ENCODE peak calls at places on chromosomes 3 and 15, in six cellular contexts. D is esophagus squamous epithelium, A is cardiac muscle cell, Q is uterus, S is fibroblast of lung, G is nephron progenitor cell. N is an unnamed sample.
A peak's percentile ranks its signal among the peaks of the same experiment; 100 is the strongest.

GRCh38 chr15:40069178-40070165 is 30.5 kb upstream of the SRP14 start:
- DNase-seq in D (no peak), A (peak; percentile 44), Q (peak; percentile 72), S (peak; percentile 56), G (peak; percentile 51), N (no peak)

GRCh38 chr3:170055209-170055608 is 17.4 kb downstream of the GPR160 start:
- DNase-seq in D (no peak), A (no peak), Q (no peak), S (peak; percentile 58), G (no peak), N (no peak)

GRCh38 chr15:62758126-62758951 is 284.2 kb upstream of the TPM1 start:
- DNase-seq in D (no peak), A (peak; percentile 29), Q (peak; percentile 51), S (peak; percentile 97), G (no peak), N (no peak)

GRCh38 chr15:57994468-57995154 is 70.9 kb downstream of the ALDH1A2 start:
- DNase-seq in D (no peak), A (no peak), Q (no peak), S (no peak), G (no peak), N (no peak)

GRCh38 chr15:89749951-89750559 is 994 bp downstream of the MESP1 start:
- DNase-seq in D (no peak), A (peak; percentile 43), Q (no peak), S (no peak), G (no peak), N (no peak)

GRCh38 chr3:187085933-187086332 is 53.4 kb downstream of the RPL39L start:
- DNase-seq in D (no peak), A (no peak), Q (no peak), S (no peak), G (no peak), N (no peak)

GRCh38 chr3:38109580-38110313 is 27.2 kb downstream of the ACAA1 start:
- DNase-seq in D (no peak), A (no peak), Q (no peak), S (no peak), G (no peak), N (no peak)

GRCh38 chr15:99120050-99120777 is 15.3 kb downstream of the SYNM start:
- DNase-seq in D (no peak), A (no peak), Q (no peak), S (no peak), G (no peak), N (no peak)

GRCh38 chr3:38853021-38853420 is 37.0 kb upstream of the SCN10A start:
- DNase-seq in D (no peak), A (no peak), Q (no peak), S (no peak), G (no peak), N (no peak)

GRCh38 chr15:64163662-64164362 is 990 bp upstream of the PPIB start:
- DNase-seq in D (no peak), A (no peak), Q (no peak), S (peak; percentile 17), G (no peak), N (no peak)

GRCh38 chr3:152346058-152346457 is 77.3 kb downstream of the MBNL1 start:
- DNase-seq in D (no peak), A (no peak), Q (no peak), S (no peak), G (no peak), N (no peak)

GRCh38 chr3:124467980-124468902 is 262.0 kb upstream of the UMPS start:
- DNase-seq in D (no peak), A (peak; percentile 57), Q (peak; percentile 31), S (peak; percentile 26), G (peak; percentile 72), N (peak; percentile 75)

GRCh38 chr3:112074006-112074405 is 12.2 kb upstream of the C3orf52 start:
- DNase-seq in D (no peak), A (no peak), Q (no peak), S (peak; percentile 56), G (no peak), N (no peak)

GRCh38 chr15:56757884-56758283 is 24.6 kb upstream of the ZNF280D start:
- DNase-seq in D (no peak), A (no peak), Q (no peak), S (no peak), G (no peak), N (no peak)

GRCh38 chr3:196220587-196220986 is 4.3 kb downstream of the SLC51A start:
- DNase-seq in D (no peak), A (no peak), Q (no peak), S (no peak), G (no peak), N (no peak)

DNA sequence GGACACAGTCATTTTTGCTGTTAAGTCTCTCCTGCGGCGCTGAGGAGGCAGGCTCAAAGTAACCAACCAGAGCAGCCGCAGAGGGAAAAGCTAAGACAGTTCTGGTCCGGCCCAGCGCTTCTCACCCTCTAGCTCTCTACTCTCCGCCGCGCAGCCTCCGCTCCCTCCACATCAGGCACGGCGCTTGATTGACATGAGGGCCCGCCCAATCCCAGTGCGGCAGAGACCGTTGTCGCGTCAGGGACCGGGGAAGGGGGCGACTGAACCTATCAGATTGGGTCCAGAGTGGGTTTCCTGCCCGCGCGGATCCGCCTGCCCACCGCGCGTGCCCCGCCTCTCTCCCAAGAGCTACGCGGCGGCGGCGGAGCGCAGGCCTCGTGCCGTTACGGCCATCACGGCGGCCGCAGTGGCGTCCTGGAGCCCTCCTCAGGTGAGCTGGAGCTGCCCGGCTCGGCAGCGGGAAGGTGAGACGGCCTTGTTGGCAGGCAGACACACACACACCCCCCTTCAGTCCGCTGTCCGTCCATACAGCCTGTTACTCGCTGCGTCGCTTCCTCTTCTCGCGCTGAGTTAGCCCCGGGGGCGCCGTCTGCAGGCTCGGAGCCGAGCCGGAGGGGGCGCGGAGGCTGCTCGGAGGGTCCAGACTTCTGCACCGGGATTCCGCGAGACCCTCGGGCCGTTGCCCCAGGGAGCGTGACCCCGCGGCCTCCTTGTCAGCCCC is at the start of gene NCK1:
- DNase-seq in D (peak; percentile 97), A (peak; percentile 99), Q (peak; percentile 98), S (peak; percentile 99), G (peak; percentile 97), N (peak; percentile 96)
- TF ChIP-seq CTCF in D (no peak), A (peak; percentile 32), Q (peak; percentile 33), S (no peak), G (no peak), N (no peak)

DNA sequence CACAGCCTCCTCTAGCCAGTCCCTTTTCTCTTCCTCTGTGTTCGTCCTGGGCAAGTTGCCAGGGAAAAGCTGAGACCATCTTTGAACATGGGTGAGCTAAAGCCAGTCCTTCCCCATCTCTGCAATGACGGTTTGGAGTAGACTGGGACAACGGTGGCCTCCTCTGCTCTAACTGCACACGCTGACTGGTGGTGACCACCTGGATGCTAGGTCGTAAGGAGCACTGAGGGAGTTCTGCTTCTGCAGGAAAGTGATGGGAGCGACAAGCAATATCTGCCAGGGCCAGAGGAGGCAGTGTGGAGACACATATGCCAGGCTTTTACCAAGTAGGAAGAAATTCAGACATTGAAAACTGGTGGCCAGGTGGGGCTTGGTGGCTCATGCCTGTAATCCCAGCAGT is 111.7 kb downstream of the NUP210 start:
- DNase-seq in D (no peak), A (peak; percentile 51), Q (no peak), S (peak; percentile 27), G (peak; percentile 38), N (peak; percentile 71)
- TF ChIP-seq CTCF in D (peak; percentile 29), A (peak; percentile 54), Q (no peak), S (peak; percentile 34), G (peak; percentile 46), N (peak; percentile 56)

GRCh38 chr15:65212097-65212496 is 824 bp upstream of the CILP start:
- DNase-seq in D (no peak), A (peak; percentile 36), Q (no peak), S (no peak), G (no peak), N (peak; percentile 37)
- TF ChIP-seq CTCF in D (no peak), A (peak; percentile 45), Q (no peak), S (peak; percentile 11), G (peak; percentile 33), N (peak; percentile 54)

GRCh38 chr3:89702404-89702803 is 595.0 kb downstream of the EPHA3 start:
- DNase-seq in D (no peak), A (no peak), Q (no peak), S (no peak), G (no peak), N (no peak)

GRCh38 chr3:89699771-89700170 is 592.4 kb downstream of the EPHA3 start:
- DNase-seq in D (no peak), A (no peak), Q (no peak), S (no peak), G (no peak), N (no peak)

GRCh38 chr3:89697321-89697916 is 590.0 kb downstream of the EPHA3 start:
- DNase-seq in D (no peak), A (no peak), Q (no peak), S (no peak), G (no peak), N (no peak)

GRCh38 chr3:89699229-89699628 is 591.8 kb downstream of the EPHA3 start:
- DNase-seq in D (no peak), A (no peak), Q (no peak), S (no peak), G (no peak), N (no peak)

DNA sequence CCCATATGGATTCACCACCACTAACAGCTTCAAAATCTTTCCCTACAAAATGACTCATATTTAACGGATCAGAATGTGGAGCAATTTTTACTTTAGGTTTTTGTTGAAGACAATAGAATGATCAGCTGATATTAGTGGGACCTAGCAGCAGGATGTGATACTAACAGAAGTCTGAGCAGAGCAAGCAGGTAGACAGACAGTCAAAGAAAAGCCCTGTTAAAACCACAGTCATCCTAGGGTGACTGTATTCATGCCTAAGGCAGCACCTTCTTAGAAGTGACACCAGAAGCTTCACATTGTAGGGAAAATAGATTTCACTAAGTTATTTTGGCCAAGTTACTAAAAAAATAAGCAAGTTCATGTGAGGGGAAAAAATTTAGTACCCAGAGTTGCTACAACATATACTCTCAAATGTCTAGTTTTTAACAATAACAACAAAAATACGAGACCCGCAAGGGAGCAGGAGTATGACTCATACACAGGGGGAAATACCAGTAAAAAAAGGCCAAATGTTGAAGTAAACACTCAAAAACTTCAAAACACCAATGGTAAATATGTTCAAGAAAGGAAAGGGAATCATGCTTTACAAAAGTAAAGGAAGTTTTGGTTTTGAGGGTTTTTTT is 590.9 kb downstream of the EPHA3 start:
- DNase-seq in D (no peak), A (no peak), Q (no peak), S (no peak), G (no peak), N (no peak)
- TF ChIP-seq CTCF in D (no peak), A (no peak), Q (no peak), S (no peak), G (no peak), N (no peak)